ENCODE peak calls at places on chromosomes 11 and 22, in four cellular contexts. F, T, Z and E are unnamed samples.

GRCh38 chr11:88175004-88175706 is at the start of gene RAB38:
- DNase-seq in Z (peak; percentile 71), T (peak; percentile 2), F (no peak), E (peak; percentile 33)

GRCh38 chr11:74672956-74673895 is 58.0 kb downstream of the CHRDL2 start:
- DNase-seq in Z (no peak), F (no peak), T (no peak), E (no peak)

GRCh38 chr22:36253523-36254490 is 874 bp downstream of the APOL1 start:
- DNase-seq in F (no peak), T (no peak), Z (no peak), E (no peak)

GRCh38 chr11:67409261-67409666 is 5.4 kb downstream of the TBC1D10C start:
- DNase-seq in Z (no peak), T (peak; percentile 84), F (no peak), E (peak; percentile 42)

GRCh38 chr11:83007909-83008580 is 63.7 kb downstream of the RAB30 start:
- DNase-seq in F (no peak), Z (peak; percentile 23), T (no peak), E (peak; percentile 27)

GRCh38 chr22:34414467-34415440 is 494.5 kb upstream of the LARGE1 start:
- DNase-seq in Z (peak; percentile 77), T (no peak), F (peak; percentile 65), E (no peak)

GRCh38 chr11:68925613-68926012 is 21.9 kb downstream of the IGHMBP2 start:
- DNase-seq in T (no peak), Z (no peak), F (no peak), E (no peak)

GRCh38 chr11:12755510-12755909 is 81.3 kb downstream of the TEAD1 start:
- DNase-seq in Z (no peak), T (no peak), F (no peak), E (no peak)

GRCh38 chr11:104650234-104650633 is 248.0 kb downstream of the CASP12 start:
- DNase-seq in Z (peak; percentile 12), T (no peak), F (no peak), E (peak; percentile 76)

GRCh38 chr11:114354076-114354475 is 46.2 kb downstream of the C11orf71 start:
- DNase-seq in T (no peak), F (no peak), Z (no peak), E (no peak)

GRCh38 chr22:31091106-31091975 is 10.2 kb downstream of the SMTN start:
- DNase-seq in T (no peak), Z (no peak), F (no peak), E (no peak)

GRCh38 chr22:50684986-50685385 is 12.4 kb downstream of the SHANK3 start:
- DNase-seq in F (no peak), T (no peak), Z (no peak), E (no peak)

GRCh38 chr11:97557399-97557798 is 1167.6 kb downstream of the JRKL start:
- DNase-seq in F (no peak), T (no peak), Z (no peak), E (no peak)